ENCODE peak calls at places on chromosome 10, in eight cellular contexts. T is fibroblast of the aortic adventitia; O is fibroblast of lung; D is natural killer cell treated with Interleukin-12 subunit alpha and Interleukin-12 subunit beta and Interleukin-15 and Interleukin-18, amount 100 ng/mL, for 72 hours; F is head of caudate nucleus; A is mucosa of gallbladder; S is HEK293T; K is mesothelial cell of epicardium. M is an unnamed sample.

GRCh38 chr10:59880976-59881510 is 25.3 kb downstream of the CCDC6 start:
- DNase-seq in T (no peak), O (no peak), D (peak; percentile 93), F (no peak), A (no peak), S (no peak), K (no peak), M (no peak)

GRCh38 chr10:79475877-79476276 is 30.5 kb upstream of the ZCCHC24 start:
- DNase-seq in T (no peak), O (no peak), D (no peak), F (no peak), A (no peak), S (no peak), K (no peak), M (no peak)

GRCh38 chr10:17228081-17229015 is at the start of gene VIM:
- DNase-seq in T (peak; percentile 95), O (peak; percentile 98), D (peak; percentile 93), F (peak; percentile 68), A (peak; percentile 71), S (peak; percentile 64), K (peak; percentile 48), M (peak; percentile 70)

GRCh38 chr10:124056337-124056980 is 36.9 kb downstream of the CHST15 start:
- DNase-seq in T (no peak), O (no peak), D (no peak), F (no peak), A (no peak), S (no peak), K (no peak), M (no peak)

GRCh38 chr10:120514035-120514620 is 57.1 kb downstream of the PLPP4 start:
- DNase-seq in T (peak; percentile 73), O (no peak), D (no peak), F (no peak), A (peak; percentile 62), S (peak; percentile 76), K (peak; percentile 54), M (peak; percentile 70)

GRCh38 chr10:17865351-17865750 is 56.2 kb downstream of the MRC1 start:
- DNase-seq in T (peak; percentile 16), O (no peak), D (no peak), F (no peak), A (no peak), S (no peak), K (no peak), M (no peak)

GRCh38 chr10:129971381-129972144 is 7.5 kb upstream of the EBF3 start:
- DNase-seq in T (peak; percentile 55), O (peak; percentile 47), D (no peak), F (no peak), A (peak; percentile 39), S (peak; percentile 89), K (no peak), M (peak; percentile 78)

GRCh38 chr10:131041361-131041916 is 270.1 kb downstream of the TCERG1L start:
- DNase-seq in T (no peak), O (no peak), D (no peak), F (no peak), A (no peak), S (no peak), K (no peak), M (peak; percentile 88)

GRCh38 chr10:49139000-49139865 is 5.4 kb upstream of the FAM170B start:
- DNase-seq in T (peak; percentile 73), O (peak; percentile 57), D (no peak), F (no peak), A (no peak), S (no peak), K (no peak), M (no peak)

GRCh38 chr10:88253120-88253519 is 330.0 kb downstream of the RNLS start:
- DNase-seq in T (no peak), O (no peak), D (no peak), F (no peak), A (no peak), S (no peak), K (no peak), M (no peak)

GRCh38 chr10:132961864-132962622 is 19.7 kb upstream of the CFAP46 start:
- DNase-seq in T (peak; percentile 78), O (peak; percentile 78), D (peak; percentile 83), F (peak; percentile 71), A (peak; percentile 79), S (no peak), K (peak; percentile 56), M (peak; percentile 41)

GRCh38 chr10:88851706-88852105 is at the start of gene ANKRD22:
- DNase-seq in T (peak; percentile 66), O (peak; percentile 61), D (no peak), F (no peak), A (peak; percentile 82), S (no peak), K (no peak), M (no peak)

GRCh38 chr10:20256969-20257368 is 440.7 kb downstream of the PLXDC2 start:
- DNase-seq in T (no peak), O (no peak), D (no peak), F (no peak), A (no peak), S (no peak), K (no peak), M (no peak)

GRCh38 chr10:117496031-117496430 is 46.5 kb upstream of the EMX2 start:
- DNase-seq in T (no peak), O (no peak), D (no peak), F (no peak), A (no peak), S (no peak), K (no peak), M (no peak)

GRCh38 chr10:44010873-44011602 is 362.4 kb upstream of the ZNF32 start:
- DNase-seq in T (no peak), O (no peak), D (no peak), F (no peak), A (no peak), S (no peak), K (no peak), M (peak; percentile 92)

GRCh38 chr10:129387258-129387525 is 79.8 kb upstream of the MGMT start:
- DNase-seq in T (no peak), O (no peak), D (no peak), F (no peak), A (no peak), S (no peak), K (no peak), M (no peak)

GRCh38 chr10:50360077-50360476 is 108.8 kb upstream of the ASAH2 start:
- DNase-seq in T (peak; percentile 65), O (no peak), D (no peak), F (no peak), A (no peak), S (no peak), K (no peak), M (no peak)

GRCh38 chr10:13527864-13528137 is 1.0 kb downstream of the BEND7 start:
- DNase-seq in T (no peak), O (no peak), D (no peak), F (no peak), A (no peak), S (no peak), K (no peak), M (no peak)

GRCh38 chr10:112227331-112227961 is 43.9 kb upstream of the GPAM start:
- DNase-seq in T (peak; percentile 64), O (peak; percentile 15), D (no peak), F (no peak), A (peak; percentile 24), S (no peak), K (no peak), M (no peak)

GRCh38 chr10:92691042-92691590 is 1.4 kb downstream of the HHEX start:
- DNase-seq in T (no peak), O (no peak), D (no peak), F (no peak), A (no peak), S (no peak), K (no peak), M (peak; percentile 42)

GRCh38 chr10:101367569-101368453 is 13.8 kb downstream of the BTRC start:
- DNase-seq in T (peak; percentile 82), O (peak; percentile 29), D (no peak), F (no peak), A (no peak), S (no peak), K (no peak), M (no peak)

GRCh38 chr10:101563007-101563406 is 25.1 kb downstream of the POLL start:
- DNase-seq in T (no peak), O (no peak), D (no peak), F (no peak), A (no peak), S (no peak), K (no peak), M (no peak)

GRCh38 chr10:13373644-13374043 is 25.6 kb upstream of the SEPHS1 start:
- DNase-seq in T (no peak), O (no peak), D (no peak), F (no peak), A (no peak), S (no peak), K (no peak), M (no peak)

GRCh38 chr10:33945051-33945450 is 610.6 kb upstream of the NRP1 start:
- DNase-seq in T (no peak), O (no peak), D (no peak), F (no peak), A (no peak), S (no peak), K (no peak), M (no peak)

GRCh38 chr10:132057191-132057681 is 8.5 kb upstream of the JAKMIP3 start:
- DNase-seq in T (no peak), O (no peak), D (no peak), F (no peak), A (no peak), S (no peak), K (no peak), M (no peak)

GRCh38 chr10:133127291-133128125 is 32.5 kb upstream of the KNDC1 start:
- DNase-seq in T (no peak), O (no peak), D (no peak), F (no peak), A (no peak), S (peak; percentile 91), K (no peak), M (peak; percentile 55)

GRCh38 chr10:50993817-50994251 is 80.5 kb upstream of the PRKG1 start:
- DNase-seq in T (peak; percentile 87), O (peak; percentile 90), D (no peak), F (no peak), A (peak; percentile 12), S (peak; percentile 23), K (no peak), M (no peak)

GRCh38 chr10:91528768-91529167 is 104.1 kb downstream of the PPP1R3C start:
- DNase-seq in T (no peak), O (no peak), D (no peak), F (no peak), A (no peak), S (no peak), K (no peak), M (no peak)

GRCh38 chr10:121668336-121669009 is 70.2 kb upstream of the FGFR2 start:
- DNase-seq in T (no peak), O (no peak), D (no peak), F (peak; percentile 71), A (peak; percentile 65), S (peak; percentile 65), K (no peak), M (no peak)

GRCh38 chr10:110567201-110568054 is at the start of gene SMC3:
- DNase-seq in T (peak; percentile 97), O (peak; percentile 95), D (peak; percentile 92), F (peak; percentile 91), A (peak; percentile 90), S (peak; percentile 92), K (peak; percentile 80), M (peak; percentile 97)

GRCh38 chr10:116669080-116669479 is 48.3 kb downstream of the PNLIPRP2 start:
- DNase-seq in T (no peak), O (no peak), D (no peak), F (no peak), A (no peak), S (no peak), K (no peak), M (no peak)

GRCh38 chr10:118106426-118106825 is 59.7 kb upstream of the RAB11FIP2 start:
- DNase-seq in T (peak; percentile 44), O (peak; percentile 31), D (no peak), F (no peak), A (peak; percentile 33), S (peak; percentile 39), K (no peak), M (peak; percentile 70)

GRCh38 chr10:125169915-125170314 is 9.6 kb upstream of the CTBP2 start:
- DNase-seq in T (no peak), O (no peak), D (no peak), F (no peak), A (no peak), S (no peak), K (no peak), M (no peak)